ENCODE peak calls at places on chromosomes 13 and 19, in four cellular contexts. V, S, N and U are unnamed samples.

GRCh38 chr19:16340092-16340491 is 15.5 kb downstream of the KLF2 start:
- DNase-seq in V (peak), S (no peak), N (no peak), U (no peak)

GRCh38 chr19:7476241-7476640 is 12.6 kb downstream of the PEX11G start:
- DNase-seq in V (no peak), S (no peak), N (no peak), U (no peak)

GRCh38 chr13:43128504-43128929 is 105.1 kb downstream of the DNAJC15 start:
- DNase-seq in V (no peak), S (peak), N (no peak), U (peak)

GRCh38 chr19:18282788-18283141 is 1.3 kb upstream of the JUND start:
- DNase-seq in V (no peak), S (no peak), N (no peak), U (no peak)

GRCh38 chr13:39452412-39452811 is 150.6 kb downstream of the LHFPL6 start:
- DNase-seq in V (no peak), S (no peak), N (no peak), U (no peak)

GRCh38 chr13:98581971-98582702 is 5.2 kb upstream of the STK24 start:
- DNase-seq in V (peak), S (no peak), N (no peak), U (no peak)

GRCh38 chr13:60226507-60226906 is 62.8 kb upstream of the DIAPH3 start:
- DNase-seq in V (peak), S (no peak), N (peak), U (peak)

GRCh38 chr19:15721208-15721607 is 6.6 kb upstream of the OR10H2 start:
- DNase-seq in V (no peak), S (no peak), N (no peak), U (no peak)

GRCh38 chr19:2609389-2610116 is 92.9 kb downstream of the GNG7 start:
- DNase-seq in V (no peak), S (peak), N (no peak), U (no peak)

GRCh38 chr13:44576396-44577235 is 486 bp upstream of the TSC22D1 start:
- DNase-seq in V (no peak), S (peak), N (peak), U (peak)

GRCh38 chr19:10568444-10568825 is 344 bp downstream of the CDKN2D start:
- DNase-seq in V (no peak), S (no peak), N (peak), U (no peak)

GRCh38 chr13:107941345-107942029 is 273.8 kb downstream of the LIG4 start:
- DNase-seq in V (no peak), S (no peak), N (no peak), U (no peak)

GRCh38 chr13:33172911-33173310 is 112.6 kb downstream of the STARD13 start:
- DNase-seq in V (no peak), S (no peak), N (no peak), U (no peak)

GRCh38 chr13:113118328-113119021 is 4.1 kb upstream of the F10 start:
- DNase-seq in V (no peak), S (no peak), N (peak), U (no peak)

GRCh38 chr19:2604747-2605329 is 97.7 kb downstream of the GNG7 start:
- DNase-seq in V (no peak), S (no peak), N (no peak), U (no peak)

GRCh38 chr13:76885203-76886004 is 801 bp downstream of the KCTD12 start:
- DNase-seq in V (peak), S (peak), N (peak), U (peak)

GRCh38 chr19:10612515-10613119 is 12.7 kb upstream of the SLC44A2 start:
- DNase-seq in V (no peak), S (no peak), N (no peak), U (no peak)

GRCh38 chr13:50722437-50723125 is 120.9 kb downstream of the DLEU7 start:
- DNase-seq in V (no peak), S (no peak), N (no peak), U (no peak)

GRCh38 chr13:88464851-88465250 is 793.7 kb downstream of the SLITRK5 start:
- DNase-seq in V (no peak), S (no peak), N (no peak), U (peak)

GRCh38 chr19:29121684-29122083 is 91.3 kb downstream of the UQCRFS1 start:
- DNase-seq in V (no peak), S (no peak), N (peak), U (no peak)

GRCh38 chr19:29845576-29846176 is 33.9 kb downstream of the CCNE1 start:
- DNase-seq in V (peak), S (no peak), N (peak), U (no peak)

GRCh38 chr19:49559928-49560327 is 20.4 kb downstream of the NOSIP start:
- DNase-seq in V (no peak), S (no peak), N (no peak), U (peak)

GRCh38 chr19:54431255-54431838 is 16.1 kb downstream of the TTYH1 start:
- DNase-seq in V (peak), S (no peak), N (no peak), U (no peak)

GRCh38 chr19:54429545-54430227 is 14.4 kb downstream of the TTYH1 start:
- DNase-seq in V (no peak), S (no peak), N (peak), U (no peak)

GRCh38 chr19:54432144-54432738 is 16.8 kb upstream of the LENG8 start:
- DNase-seq in V (no peak), S (no peak), N (peak), U (no peak)

GRCh38 chr19:54429176-54429495 is 13.9 kb downstream of the TTYH1 start:
- DNase-seq in V (no peak), S (no peak), N (peak), U (no peak)

GRCh38 chr19:54430306-54431254 is 15.3 kb downstream of the TTYH1 start:
- DNase-seq in V (no peak), S (no peak), N (peak), U (peak)
- TF ChIP-seq CTCF in V (no peak), S (no peak), N (peak), U (peak)

GRCh38 chr13:21603531-21604448 is at the start of gene MICU2:
- DNase-seq in V (peak), S (peak), N (peak), U (peak)
- TF ChIP-seq CTCF in V (no peak), S (no peak), N (no peak), U (no peak)

DNA sequence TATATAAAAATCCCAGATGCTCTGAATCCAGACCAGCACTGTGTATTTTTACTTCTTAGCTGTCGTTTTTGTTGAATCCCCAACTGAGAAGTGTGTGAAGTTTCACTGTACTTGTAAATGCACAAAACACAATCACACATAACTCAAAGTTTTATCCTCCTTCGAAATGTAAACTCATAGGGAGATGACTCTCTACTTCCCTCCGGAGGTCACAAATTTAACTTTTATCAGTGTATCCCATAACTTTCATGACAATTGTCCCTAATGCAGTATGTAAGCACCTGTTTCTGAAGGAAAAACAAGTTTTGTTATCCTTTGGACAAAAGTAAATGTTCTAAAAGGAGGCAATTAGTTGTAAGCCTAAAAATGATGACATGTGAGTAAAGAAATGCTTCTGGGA is 665.0 kb upstream of the SLITRK6 start:
- DNase-seq in V (no peak), S (no peak), N (no peak), U (no peak)
- TF ChIP-seq CTCF in V (no peak), S (no peak), N (peak), U (peak)

GRCh38 chr13:49253310-49253709 is 5.6 kb downstream of the CDADC1 start:
- DNase-seq in V (no peak), S (no peak), N (no peak), U (no peak)

GRCh38 chr13:49253997-49254396 is 6.3 kb downstream of the CDADC1 start:
- DNase-seq in V (no peak), S (no peak), N (no peak), U (no peak)

GRCh38 chr13:49246850-49247721 is 639 bp upstream of the CDADC1 start:
- DNase-seq in V (no peak), S (no peak), N (no peak), U (no peak)

GRCh38 chr13:49247722-49248432 is at the start of gene CDADC1:
- DNase-seq in V (peak), S (peak), N (peak), U (peak)

DNA sequence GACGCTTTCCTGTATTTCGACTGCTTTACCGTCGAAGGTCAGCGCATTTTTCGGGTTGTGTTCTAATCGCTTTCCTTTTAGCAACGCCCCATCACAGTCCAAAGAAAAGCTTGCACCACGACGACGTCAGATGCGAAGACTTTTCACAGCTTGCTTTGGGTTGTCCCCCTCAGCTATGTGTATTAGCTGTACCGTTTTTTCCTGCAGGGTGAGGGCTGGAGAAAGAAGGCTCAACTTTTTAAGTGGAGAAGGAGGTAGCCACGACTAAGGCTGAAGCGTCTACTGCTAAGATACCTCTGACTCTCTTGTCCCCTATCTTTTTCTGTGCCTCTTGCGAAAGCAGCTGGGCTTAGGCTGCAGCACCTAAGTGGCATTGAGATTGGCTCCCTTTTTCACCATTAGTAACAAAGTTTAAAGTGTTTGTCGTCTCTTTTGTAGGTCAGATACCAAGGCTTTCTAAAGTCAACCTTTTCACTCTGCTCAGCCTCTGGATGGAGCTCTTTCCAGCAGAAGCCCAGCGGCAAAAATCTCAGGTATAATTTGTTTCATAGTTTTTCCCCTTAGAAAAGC is 793 bp downstream of the CDADC1 start:
- DNase-seq in V (peak), S (no peak), N (no peak), U (no peak)
- TF ChIP-seq CTCF in V (peak), S (peak), N (peak), U (peak)